ENCODE peak calls at places on chromosome 10, in four cellular contexts. O is T1000, S is ovary, M is WTC11. A is an unnamed sample.

GRCh38 chr10:133079836-133080682 is 7.7 kb upstream of the ADGRA1 start:
- DNase-seq in O (no peak), S (no peak), M (peak; percentile 79), A (no peak)

GRCh38 chr10:33195608-33196376 is 138.7 kb downstream of the NRP1 start:
- DNase-seq in O (no peak), S (no peak), M (no peak), A (no peak)

GRCh38 chr10:77501152-77501845 is 136.3 kb downstream of the KCNMA1 start:
- DNase-seq in O (peak; percentile 87), S (peak; percentile 42), M (no peak), A (no peak)

GRCh38 chr10:97454330-97455036 is 8.5 kb downstream of the ZDHHC16 start:
- DNase-seq in O (no peak), S (no peak), M (no peak), A (peak; percentile 17)

GRCh38 chr10:51907342-51907741 is 207.9 kb upstream of the CSTF2T start:
- DNase-seq in O (no peak), S (no peak), M (no peak), A (no peak)

GRCh38 chr10:132094581-132095234 is 29.0 kb downstream of the JAKMIP3 start:
- DNase-seq in O (no peak), S (no peak), M (no peak), A (no peak)

GRCh38 chr10:100020161-100020882 is 10.6 kb upstream of the DNMBP start:
- DNase-seq in O (no peak), S (no peak), M (no peak), A (no peak)

GRCh38 chr10:28776519-28776918 is 99.2 kb downstream of the BAMBI start:
- DNase-seq in O (no peak), S (no peak), M (no peak), A (no peak)

GRCh38 chr10:113549856-113550255 is 3.0 kb upstream of the HABP2 start:
- DNase-seq in O (no peak), S (no peak), M (no peak), A (no peak)

GRCh38 chr10:122558452-122558851 is 2.1 kb upstream of the DMBT1 start:
- DNase-seq in O (no peak), S (no peak), M (no peak), A (no peak)

GRCh38 chr10:132355297-132355696 is 23.3 kb downstream of the LRRC27 start:
- DNase-seq in O (no peak), S (peak; percentile 25), M (no peak), A (no peak)

GRCh38 chr10:94224656-94225055 is 138.1 kb downstream of the NOC3L start:
- DNase-seq in O (no peak), S (no peak), M (no peak), A (no peak)

GRCh38 chr10:131477457-131478205 is 166.1 kb upstream of the TCERG1L start:
- DNase-seq in O (no peak), S (no peak), M (no peak), A (no peak)

GRCh38 chr10:89175821-89176220 is 31.3 kb downstream of the CH25H start:
- DNase-seq in O (no peak), S (no peak), M (no peak), A (no peak)

GRCh38 chr10:32971536-32972091 is 13.6 kb upstream of the ITGB1 start:
- DNase-seq in O (no peak), S (no peak), M (no peak), A (peak; percentile 78)

GRCh38 chr10:113666682-113667252 is 2.9 kb upstream of the NRAP start:
- DNase-seq in O (no peak), S (no peak), M (no peak), A (no peak)

GRCh38 chr10:35019037-35019794 is 70.9 kb downstream of the CUL2 start:
- DNase-seq in O (no peak), S (no peak), M (no peak), A (no peak)

GRCh38 chr10:33253411-33253810 is 81.1 kb downstream of the NRP1 start:
- DNase-seq in O (no peak), S (no peak), M (no peak), A (no peak)

GRCh38 chr10:9608592-9608991 is 1409.1 kb upstream of the CELF2 start:
- DNase-seq in O (no peak), S (no peak), M (no peak), A (peak; percentile 2)

GRCh38 chr10:112677689-112678088 is 230.7 kb downstream of the VTI1A start:
- DNase-seq in O (no peak), S (no peak), M (no peak), A (peak; percentile 99)

GRCh38 chr10:127890935-127891334 is 1.8 kb downstream of the CLRN3 start:
- DNase-seq in O (no peak), S (no peak), M (no peak), A (no peak)

GRCh38 chr10:61900829-61901783 is at the start of gene ARID5B:
- DNase-seq in O (peak; percentile 52), S (peak; percentile 36), M (peak; percentile 33), A (peak; percentile 56)

GRCh38 chr10:52443419-52444388 is 129.6 kb downstream of the DKK1 start:
- DNase-seq in O (peak; percentile 11), S (no peak), M (no peak), A (no peak)

GRCh38 chr10:31774928-31775668 is 153.5 kb downstream of the ARHGAP12 start:
- DNase-seq in O (no peak), S (no peak), M (no peak), A (no peak)

GRCh38 chr10:69383485-69384089 is 33.1 kb downstream of the TACR2 start:
- DNase-seq in O (peak; percentile 27), S (no peak), M (no peak), A (no peak)

A was measured in erythroblast.